ENCODE peak calls at places on chromosomes 3 and 15, in four cellular contexts. One of them, this sample, is unnamed.

GRCh38 chr15:83435782-83436181 is 11.4 kb upstream of the SH3GL3 start:
- DNase-seq in RWPE1: no peak
- DNase-seq in BE2C: no peak
- DNase-seq in AG10803: no peak
- DNase-seq in this sample: no peak

GRCh38 chr3:182567666-182568065 is 225.6 kb upstream of the ATP11B start:
- DNase-seq in RWPE1: no peak
- DNase-seq in BE2C: no peak
- DNase-seq in AG10803: no peak
- DNase-seq in this sample: no peak

GRCh38 chr3:58168498-58168897 is 42.3 kb downstream of the DNASE1L3 start:
- DNase-seq in RWPE1: no peak
- DNase-seq in BE2C: no peak
- DNase-seq in AG10803: no peak
- DNase-seq in this sample: no peak

GRCh38 chr3:139353920-139354556 is 10.2 kb downstream of the MRPS22 start:
- DNase-seq in RWPE1: peak; percentile 58
- DNase-seq in BE2C: peak; percentile 56
- DNase-seq in AG10803: peak; percentile 65
- DNase-seq in this sample: no peak

GRCh38 chr15:48175126-48175525 is 3.0 kb downstream of the MYEF2 start:
- DNase-seq in RWPE1: no peak
- DNase-seq in BE2C: no peak
- DNase-seq in AG10803: no peak
- DNase-seq in this sample: no peak

GRCh38 chr3:149967067-149967685 is 3.5 kb downstream of the PFN2 start:
- DNase-seq in RWPE1: peak; percentile 25
- DNase-seq in BE2C: no peak
- DNase-seq in AG10803: peak; percentile 61
- DNase-seq in this sample: no peak

GRCh38 chr15:91928676-91929075 is 75.2 kb downstream of the SLCO3A1 start:
- DNase-seq in RWPE1: no peak
- DNase-seq in BE2C: no peak
- DNase-seq in AG10803: no peak
- DNase-seq in this sample: no peak

GRCh38 chr3:56702487-56703315 is 19.6 kb upstream of the TASOR start:
- DNase-seq in RWPE1: peak; percentile 46
- DNase-seq in BE2C: peak; percentile 18
- DNase-seq in AG10803: peak; percentile 79
- DNase-seq in this sample: no peak

GRCh38 chr15:34046471-34047145 is 7.6 kb upstream of the AVEN start:
- DNase-seq in RWPE1: no peak
- DNase-seq in BE2C: no peak
- DNase-seq in AG10803: no peak
- DNase-seq in this sample: no peak

GRCh38 chr15:95295905-95296618 is 1034.4 kb upstream of the NR2F2 start:
- DNase-seq in RWPE1: no peak
- DNase-seq in BE2C: no peak
- DNase-seq in AG10803: peak; percentile 60
- DNase-seq in this sample: no peak

GRCh38 chr15:38699633-38700230 is 135.1 kb upstream of the RASGRP1 start:
- DNase-seq in RWPE1: peak; percentile 77
- DNase-seq in BE2C: peak; percentile 71
- DNase-seq in AG10803: peak; percentile 67
- DNase-seq in this sample: no peak

GRCh38 chr15:44010114-44010513 is 183.3 kb downstream of the WDR76 start:
- DNase-seq in RWPE1: no peak
- DNase-seq in BE2C: no peak
- DNase-seq in AG10803: peak; percentile 71
- DNase-seq in this sample: no peak

GRCh38 chr15:93209690-93210425 is 120.8 kb upstream of the RGMA start:
- DNase-seq in RWPE1: peak; percentile 30
- DNase-seq in BE2C: no peak
- DNase-seq in AG10803: no peak
- DNase-seq in this sample: no peak

GRCh38 chr3:171644681-171645080 is 165.6 kb downstream of the PLD1 start:
- DNase-seq in RWPE1: no peak
- DNase-seq in BE2C: no peak
- DNase-seq in AG10803: no peak
- DNase-seq in this sample: no peak

GRCh38 chr15:48842501-48842900 is 31.6 kb upstream of the CEP152 start:
- DNase-seq in RWPE1: no peak
- DNase-seq in BE2C: no peak
- DNase-seq in AG10803: no peak
- DNase-seq in this sample: no peak

GRCh38 chr15:57382222-57382621 is 5.9 kb downstream of the CGNL1 start:
- DNase-seq in RWPE1: no peak
- DNase-seq in BE2C: no peak
- DNase-seq in AG10803: no peak
- DNase-seq in this sample: no peak

GRCh38 chr3:150094150-150094932 is 123.6 kb upstream of the PFN2 start:
- DNase-seq in RWPE1: peak; percentile 71
- DNase-seq in BE2C: no peak
- DNase-seq in AG10803: peak; percentile 77
- DNase-seq in this sample: peak; percentile 73

GRCh38 chr3:159711560-159712333 is 276.9 kb upstream of the IL12A start:
- DNase-seq in RWPE1: peak; percentile 71
- DNase-seq in BE2C: peak; percentile 7
- DNase-seq in AG10803: peak; percentile 91
- DNase-seq in this sample: peak; percentile 69

GRCh38 chr3:16334909-16335308 is 69.9 kb downstream of the OXNAD1 start:
- DNase-seq in RWPE1: no peak
- DNase-seq in BE2C: no peak
- DNase-seq in AG10803: peak; percentile 98
- DNase-seq in this sample: no peak

GRCh38 chr15:85022860-85023403 is 41.3 kb downstream of the PDE8A start:
- DNase-seq in RWPE1: no peak
- DNase-seq in BE2C: no peak
- DNase-seq in AG10803: no peak
- DNase-seq in this sample: no peak

GRCh38 chr3:45043715-45044299 is 17.7 kb downstream of the CLEC3B start:
- DNase-seq in RWPE1: peak; percentile 59
- DNase-seq in BE2C: no peak
- DNase-seq in AG10803: peak; percentile 91
- DNase-seq in this sample: no peak

GRCh38 chr3:46717447-46718231 is at the start of gene PRSS50:
- DNase-seq in RWPE1: no peak
- DNase-seq in BE2C: no peak
- DNase-seq in AG10803: no peak
- DNase-seq in this sample: no peak

GRCh38 chr3:177330771-177331170 is 133.5 kb upstream of the TBL1XR1 start:
- DNase-seq in RWPE1: no peak
- DNase-seq in BE2C: no peak
- DNase-seq in AG10803: peak; percentile 66
- DNase-seq in this sample: no peak

GRCh38 chr3:30962493-30962892 is 68.0 kb upstream of the GADL1 start:
- DNase-seq in RWPE1: no peak
- DNase-seq in BE2C: no peak
- DNase-seq in AG10803: no peak
- DNase-seq in this sample: no peak

GRCh38 chr3:134072881-134073582 is 43.3 kb upstream of the SLCO2A1 start:
- DNase-seq in RWPE1: no peak
- DNase-seq in BE2C: no peak
- DNase-seq in AG10803: no peak
- DNase-seq in this sample: peak; percentile 25

GRCh38 chr3:45123030-45123429 is 23.1 kb downstream of the CDCP1 start:
- DNase-seq in RWPE1: peak; percentile 72
- DNase-seq in BE2C: no peak
- DNase-seq in AG10803: peak; percentile 96
- DNase-seq in this sample: no peak

GRCh38 chr3:45198264-45199260 is 27.5 kb downstream of the TMEM158 start:
- DNase-seq in RWPE1: no peak
- DNase-seq in BE2C: no peak
- DNase-seq in AG10803: no peak
- DNase-seq in this sample: no peak

GRCh38 chr15:31306426-31307269 is 20.0 kb upstream of the KLF13 start:
- DNase-seq in RWPE1: peak; percentile 64
- DNase-seq in BE2C: no peak
- DNase-seq in AG10803: no peak
- DNase-seq in this sample: peak; percentile 85

GRCh38 chr3:166556955-166557354 is 719.7 kb upstream of the BCHE start:
- DNase-seq in RWPE1: no peak
- DNase-seq in BE2C: no peak
- DNase-seq in AG10803: no peak
- DNase-seq in this sample: no peak

GRCh38 chr15:66237513-66238235 is 15.9 kb downstream of the MEGF11 start:
- DNase-seq in RWPE1: no peak
- DNase-seq in BE2C: no peak
- DNase-seq in AG10803: no peak
- DNase-seq in this sample: no peak

GRCh38 chr3:114863848-114864247 is 283.2 kb downstream of the ZBTB20 start:
- DNase-seq in RWPE1: no peak
- DNase-seq in BE2C: no peak
- DNase-seq in AG10803: no peak
- DNase-seq in this sample: no peak

GRCh38 chr3:46372492-46373359 is 2.0 kb downstream of the CCR5 start:
- DNase-seq in RWPE1: peak; percentile 8
- DNase-seq in BE2C: no peak
- DNase-seq in AG10803: peak; percentile 35
- DNase-seq in this sample: no peak

GRCh38 chr3:159787794-159788205 is 200.8 kb upstream of the IL12A start:
- DNase-seq in RWPE1: no peak
- DNase-seq in BE2C: no peak
- DNase-seq in AG10803: peak; percentile 55
- DNase-seq in this sample: no peak

GRCh38 chr3:197889204-197889930 is 60.6 kb upstream of the RPL35A start:
- DNase-seq in RWPE1: peak; percentile 67
- DNase-seq in BE2C: no peak
- DNase-seq in AG10803: no peak
- DNase-seq in this sample: no peak

GRCh38 chr3:112486811-112487505 is 12.3 kb downstream of the BTLA start:
- DNase-seq in RWPE1: no peak
- DNase-seq in BE2C: no peak
- DNase-seq in AG10803: no peak
- DNase-seq in this sample: no peak

GRCh38 chr3:195748661-195749060 is 27.9 kb downstream of the MUC20 start:
- DNase-seq in RWPE1: no peak
- DNase-seq in BE2C: no peak
- DNase-seq in AG10803: no peak
- DNase-seq in this sample: no peak

GRCh38 chr3:165854696-165855095 is 17.5 kb upstream of the BCHE start:
- DNase-seq in RWPE1: peak; percentile 3
- DNase-seq in BE2C: no peak
- DNase-seq in AG10803: no peak
- DNase-seq in this sample: no peak

GRCh38 chr3:122003112-122003511 is 18.9 kb downstream of the ILDR1 start:
- DNase-seq in RWPE1: no peak
- DNase-seq in BE2C: no peak
- DNase-seq in AG10803: no peak
- DNase-seq in this sample: no peak
- TF ChIP-seq CTCF in RWPE1: no peak
- TF ChIP-seq CTCF in BE2C: no peak
- TF ChIP-seq CTCF in AG10803: no peak
- TF ChIP-seq CTCF in this sample: no peak

GRCh38 chr15:37291920-37292319 is 191.6 kb upstream of the MEIS2 start:
- DNase-seq in RWPE1: no peak
- DNase-seq in BE2C: no peak
- DNase-seq in AG10803: no peak
- DNase-seq in this sample: no peak

DNA sequence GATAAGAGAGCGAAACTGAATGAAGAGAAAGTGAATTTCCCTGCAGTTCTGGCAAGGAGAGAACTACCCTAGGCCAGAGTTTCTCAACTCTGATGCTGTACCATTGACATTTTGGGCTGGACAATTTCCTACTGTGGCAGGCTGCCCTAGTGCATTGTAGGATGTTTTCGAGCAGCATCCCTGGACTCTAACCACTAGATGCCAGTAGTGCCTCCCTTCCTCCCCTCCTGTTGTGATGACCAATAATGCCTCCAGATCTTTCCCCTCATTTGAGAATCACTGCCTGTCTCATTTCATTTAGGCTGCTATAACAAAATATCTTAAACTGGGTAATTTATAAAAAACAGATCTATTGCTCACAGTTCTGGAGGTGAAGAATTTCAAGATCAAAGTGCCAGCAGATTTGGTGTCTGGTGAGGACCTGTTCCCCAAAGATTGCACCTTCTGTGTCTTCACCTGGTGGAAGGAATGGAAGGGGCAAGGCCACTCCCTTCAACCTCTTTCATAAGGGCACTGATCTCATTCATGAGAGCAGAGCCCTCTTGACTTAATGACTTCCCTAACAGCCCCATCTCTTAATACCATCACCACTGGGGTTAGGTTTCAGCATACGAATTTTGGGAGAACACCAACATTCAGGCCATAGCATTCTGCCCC is 188.9 kb upstream of the MEIS2 start:
- DNase-seq in RWPE1: no peak
- DNase-seq in BE2C: peak; percentile 60
- DNase-seq in AG10803: peak; percentile 6
- DNase-seq in this sample: no peak
- TF ChIP-seq CTCF in RWPE1: no peak
- TF ChIP-seq CTCF in BE2C: peak; percentile 89
- TF ChIP-seq CTCF in AG10803: peak; percentile 48
- TF ChIP-seq CTCF in this sample: peak; percentile 59

GRCh38 chr15:60614862-60615771 is 136.2 kb upstream of the ICE2 start:
- DNase-seq in RWPE1: no peak
- DNase-seq in BE2C: no peak
- DNase-seq in AG10803: no peak
- DNase-seq in this sample: no peak
- TF ChIP-seq CTCF in RWPE1: no peak
- TF ChIP-seq CTCF in BE2C: no peak
- TF ChIP-seq CTCF in AG10803: no peak
- TF ChIP-seq CTCF in this sample: no peak

DNA sequence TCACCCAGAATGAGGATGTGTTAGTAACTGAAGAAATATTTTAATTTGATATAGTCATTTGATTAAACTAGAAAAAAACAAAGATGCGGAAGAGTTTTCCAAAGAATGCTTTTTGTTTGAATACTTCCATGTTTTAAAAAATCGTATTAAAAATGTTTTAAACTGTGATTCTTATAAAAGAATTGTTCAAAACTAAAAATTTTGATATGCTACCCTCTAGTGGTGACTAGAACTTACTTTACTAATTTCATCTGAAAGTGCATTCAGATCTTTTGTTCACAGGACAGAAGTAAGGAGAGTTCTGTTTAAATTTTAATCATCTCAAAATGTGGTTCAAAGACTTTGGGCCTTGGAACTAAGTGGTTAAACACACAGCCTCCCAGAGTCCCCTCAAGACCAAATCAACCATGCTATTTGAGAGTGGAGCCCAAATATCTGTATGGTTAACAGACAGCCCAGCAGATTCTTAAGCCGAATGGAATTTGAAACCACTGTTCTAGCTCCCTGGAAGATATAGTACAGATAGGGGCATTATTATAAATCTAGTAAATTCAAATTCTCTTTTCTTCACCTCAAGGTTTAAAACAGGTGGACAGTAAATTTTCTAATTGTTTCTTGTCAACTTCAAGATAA is 45.2 kb upstream of the SYNPR start:
- DNase-seq in RWPE1: no peak
- DNase-seq in BE2C: no peak
- DNase-seq in AG10803: peak; percentile 11
- DNase-seq in this sample: no peak
- TF ChIP-seq CTCF in RWPE1: peak; percentile 52
- TF ChIP-seq CTCF in BE2C: no peak
- TF ChIP-seq CTCF in AG10803: peak; percentile 48
- TF ChIP-seq CTCF in this sample: peak; percentile 56

This sample was measured in RWPE2.